ENCODE peak calls at places on chromosomes 6 and 20, in nine cellular contexts. F, X, V, O, S, K, T, L and G are unnamed samples.

GRCh38 chr20:41357424-41358163 is 9.0 kb downstream of the EMILIN3 start:
- DNase-seq in L (no peak), K (no peak), S (no peak), O (no peak), F (no peak), V (no peak), X (no peak), T (no peak), G (no peak)

GRCh38 chr6:34284563-34285545 is 36.0 kb upstream of the SMIM29 start:
- DNase-seq in V (no peak), O (peak), K (no peak), F (no peak), L (no peak), S (no peak), T (peak), X (peak), G (peak)

GRCh38 chr6:41022294-41022693 is 16.7 kb downstream of the UNC5CL start:
- DNase-seq in T (no peak), F (no peak), S (no peak), V (no peak), X (no peak), K (no peak), O (no peak), L (no peak), G (no peak)

GRCh38 chr20:21411725-21412124 is 14.4 kb upstream of the NKX2-4 start:
- DNase-seq in T (no peak), O (no peak), X (no peak), K (no peak), F (no peak), L (no peak), S (no peak), V (no peak), G (no peak)

GRCh38 chr6:161407581-161407980 is 133.7 kb upstream of the AGPAT4 start:
- DNase-seq in K (no peak), O (no peak), F (no peak), L (no peak), T (peak), S (no peak), X (no peak), V (no peak), G (no peak)

GRCh38 chr20:35719717-35720116 is 20.5 kb downstream of the ROMO1 start:
- DNase-seq in T (no peak), V (no peak), X (no peak), F (no peak), O (no peak), K (no peak), L (no peak), S (no peak), G (no peak)

GRCh38 chr6:3585320-3585935 is 128.6 kb upstream of the SLC22A23 start:
- DNase-seq in T (peak), F (no peak), O (no peak), X (peak), V (no peak), K (no peak), L (no peak), S (no peak), G (no peak)

GRCh38 chr20:36153754-36154695 is 515 bp upstream of the EPB41L1 start:
- DNase-seq in L (no peak), F (peak), O (peak), S (no peak), X (peak), V (peak), T (peak), K (no peak), G (peak)

GRCh38 chr20:56974499-56975250 is 291.8 kb downstream of the BMP7 start:
- DNase-seq in T (peak), V (no peak), S (no peak), F (peak), K (no peak), O (no peak), L (peak), X (peak), G (peak)

GRCh38 chr6:135576055-135576454 is 78.5 kb upstream of the AHI1 start:
- DNase-seq in X (no peak), O (no peak), V (no peak), F (no peak), S (no peak), L (no peak), K (no peak), T (peak), G (no peak)

GRCh38 chr6:69933239-69933638 is 66.9 kb downstream of the COL19A1 start:
- DNase-seq in V (no peak), T (no peak), S (no peak), F (no peak), L (no peak), K (no peak), O (no peak), X (no peak), G (no peak)

GRCh38 chr6:17081273-17081672 is 20.6 kb upstream of the STMND1 start:
- DNase-seq in T (no peak), L (no peak), S (no peak), K (no peak), X (no peak), F (no peak), O (no peak), V (no peak), G (no peak)

GRCh38 chr20:4091332-4092135 is 76.2 kb upstream of the RNF24 start:
- DNase-seq in K (peak), T (peak), S (no peak), F (peak), V (no peak), O (peak), X (no peak), L (peak), G (no peak)